ENCODE peak calls at places on chromosomes 5 and 9, in four cellular contexts. U, L, C and D are unnamed samples.

GRCh38 chr5:139710370-139711066 is 62.4 kb downstream of the CXXC5 start:
- DNase-seq in U (peak; percentile 63), L (peak; percentile 44), C (peak; percentile 79), D (peak; percentile 60)

GRCh38 chr5:178818094-178818493 is 41.7 kb upstream of the ZNF354B start:
- DNase-seq in U (no peak), L (no peak), C (no peak), D (no peak)

GRCh38 chr5:56938858-56939257 is 13.1 kb downstream of the MIER3 start:
- DNase-seq in U (no peak), L (no peak), C (no peak), D (no peak)

GRCh38 chr9:110986529-110986928 is 51.7 kb downstream of the LPAR1 start:
- DNase-seq in U (no peak), L (no peak), C (no peak), D (no peak)

GRCh38 chr9:137250329-137251193 is 525 bp upstream of the STPG3 start:
- DNase-seq in U (no peak), L (no peak), C (no peak), D (no peak)

GRCh38 chr5:147925020-147925419 is 18.7 kb upstream of the C5orf46 start:
- DNase-seq in U (no peak), L (no peak), C (no peak), D (no peak)

GRCh38 chr9:130500340-130500771 is 55.6 kb downstream of the ASS1 start:
- DNase-seq in U (no peak), L (no peak), C (no peak), D (no peak)

GRCh38 chr9:133707065-133707760 is 30.9 kb downstream of the SARDH start:
- DNase-seq in U (no peak), L (no peak), C (peak; percentile 95), D (no peak)

GRCh38 chr5:14706615-14707021 is 42.1 kb downstream of the OTULIN start:
- DNase-seq in U (no peak), L (no peak), C (peak; percentile 46), D (no peak)

GRCh38 chr9:134779640-134780039 is 101.0 kb upstream of the FCN2 start:
- DNase-seq in U (no peak), L (no peak), C (no peak), D (no peak)

GRCh38 chr5:127793879-127794278 is 90.7 kb downstream of the CCDC192 start:
- DNase-seq in U (no peak), L (no peak), C (no peak), D (no peak)

GRCh38 chr5:127796207-127796606 is 93.0 kb downstream of the CCDC192 start:
- DNase-seq in U (no peak), L (no peak), C (no peak), D (no peak)

GRCh38 chr5:127801751-127802476 is 98.7 kb downstream of the CCDC192 start:
- DNase-seq in U (no peak), L (no peak), C (peak; percentile 19), D (no peak)

GRCh38 chr5:127802477-127802865 is 99.3 kb downstream of the CCDC192 start:
- DNase-seq in U (no peak), L (no peak), C (peak; percentile 11), D (no peak)

DNA sequence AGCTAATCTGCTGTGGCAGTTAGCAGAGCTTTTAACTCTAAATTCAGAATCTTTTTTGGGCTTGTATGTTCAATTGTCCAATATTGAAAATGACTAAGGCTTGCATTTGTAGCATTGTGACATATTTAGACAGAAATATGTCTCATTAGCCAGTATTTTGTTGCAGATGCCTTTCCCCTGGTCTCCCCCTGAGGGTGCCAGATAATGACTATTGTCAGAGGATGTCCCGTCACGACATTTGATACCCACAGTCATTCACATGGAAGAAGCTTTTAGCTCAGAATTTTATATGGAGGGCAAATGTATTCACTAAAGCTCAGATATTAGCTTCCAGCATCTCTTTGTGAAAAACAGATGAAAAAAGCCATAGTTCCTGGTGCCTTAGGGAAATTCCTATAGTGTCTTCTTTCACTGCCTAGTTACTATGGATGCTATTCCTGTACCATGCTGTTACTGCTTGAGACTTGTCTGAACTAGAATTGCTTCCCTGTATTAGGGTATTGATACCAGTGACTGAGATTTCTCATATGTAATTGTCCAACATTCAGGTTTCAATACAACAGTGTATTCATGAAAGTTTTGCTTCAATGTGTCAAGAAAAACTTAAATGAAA is 96.2 kb downstream of the CCDC192 start:
- DNase-seq in U (no peak), L (no peak), C (no peak), D (no peak)
- TF ChIP-seq CTCF in U (no peak), L (no peak), C (no peak), D (no peak)

GRCh38 chr9:35161713-35162604 is at the start of gene UNC13B:
- DNase-seq in U (peak; percentile 97), L (peak; percentile 17), C (peak; percentile 96), D (peak; percentile 73)
- TF ChIP-seq CTCF in U (peak; percentile 14), L (no peak), C (peak; percentile 17), D (no peak)

GRCh38 chr5:96997265-96997859 is 61.5 kb downstream of the LNPEP start:
- DNase-seq in U (peak; percentile 66), L (no peak), C (peak; percentile 77), D (no peak)
- TF ChIP-seq CTCF in U (peak; percentile 54), L (peak; percentile 77), C (peak; percentile 49), D (peak; percentile 71)

DNA sequence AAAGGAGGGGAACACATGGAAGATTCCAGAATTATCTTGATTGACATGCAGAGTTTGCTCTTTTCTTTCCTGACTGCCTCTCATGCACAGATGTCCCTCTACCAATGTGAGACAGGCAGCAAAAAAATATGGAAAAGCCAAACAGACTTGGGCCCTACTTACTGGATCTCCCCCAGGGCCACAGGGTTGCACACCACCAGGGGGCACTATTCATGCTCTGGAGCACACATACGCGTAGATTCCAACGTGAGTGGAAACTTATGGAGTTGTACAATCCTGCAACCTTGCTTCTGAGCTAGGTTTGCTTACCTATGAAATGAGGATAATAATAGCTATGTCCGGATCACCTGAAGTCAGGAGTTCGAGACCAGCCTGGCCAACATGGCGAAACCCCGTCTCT is 319.5 kb downstream of the ARHGEF28 start:
- DNase-seq in U (no peak), L (no peak), C (no peak), D (no peak)
- TF ChIP-seq CTCF in U (no peak), L (peak; percentile 56), C (peak; percentile 23), D (no peak)